ENCODE peak calls at places on chromosomes 2 and 18, in seven cellular contexts. X is activated CD4-positive, alpha-beta T cell treated with anti-CD3 and anti-CD28 coated beads, Interleukin-2, amount 10 ng/mL, durations not matched to agents 7 days and 5 days; P is esophagus squamous epithelium; E is stimulated activated CD8-positive, alpha-beta memory T cell treated with anti-CD3 and anti-CD28 coated beads, Interleukin-7, amount 100 ng/mL, for 1 hour; K is GM12878; J is GM12891; S is EL. D is an unnamed sample.

GRCh38 chr2:96146881-96147592 is 1.8 kb upstream of the DUSP2 start:
- DNase-seq in X (no peak), P (no peak), E (no peak), K (no peak), J (no peak), S (peak; percentile 47), D (no peak)

GRCh38 chr18:50240083-50240563 is 26.2 kb downstream of the CFAP53 start:
- DNase-seq in X (no peak), P (no peak), E (no peak), K (no peak), J (no peak), S (peak; percentile 1), D (no peak)

GRCh38 chr2:46954951-46955571 is 39.5 kb upstream of the MCFD2 start:
- DNase-seq in X (no peak), P (no peak), E (no peak), K (no peak), J (no peak), S (peak; percentile 97), D (peak; percentile 94)

GRCh38 chr2:211690736-211691135 is 847.9 kb downstream of the ERBB4 start:
- DNase-seq in X (no peak), P (no peak), E (no peak), K (no peak), J (no peak), S (no peak), D (no peak)

GRCh38 chr2:40421643-40422297 is 30.1 kb downstream of the SLC8A1 start:
- DNase-seq in X (no peak), P (no peak), E (no peak), K (no peak), J (no peak), S (no peak), D (no peak)

GRCh38 chr2:98637401-98638144 is 29.2 kb downstream of the UNC50 start:
- DNase-seq in X (peak; percentile 62), P (no peak), E (no peak), K (peak; percentile 67), J (peak; percentile 36), S (no peak), D (no peak)

GRCh38 chr2:229133155-229133772 is 137.8 kb downstream of the PID1 start:
- DNase-seq in X (no peak), P (no peak), E (no peak), K (no peak), J (no peak), S (peak; percentile 36), D (peak; percentile 45)

GRCh38 chr2:45585267-45585861 is 25.7 kb downstream of the SRBD1 start:
- DNase-seq in X (peak; percentile 41), P (no peak), E (no peak), K (no peak), J (no peak), S (peak; percentile 42), D (peak; percentile 57)

GRCh38 chr2:214019229-214019972 is 391.5 kb upstream of the VWC2L start:
- DNase-seq in X (no peak), P (no peak), E (no peak), K (no peak), J (no peak), S (peak; percentile 98), D (peak; percentile 93)

GRCh38 chr2:119598576-119598975 is 54.3 kb downstream of the CFAP221 start:
- DNase-seq in X (no peak), P (no peak), E (no peak), K (no peak), J (no peak), S (no peak), D (no peak)

GRCh38 chr2:33589444-33589843 is 9.7 kb downstream of the FAM98A start:
- DNase-seq in X (no peak), P (no peak), E (no peak), K (no peak), J (no peak), S (no peak), D (no peak)

GRCh38 chr2:158142165-158142564 is 40.5 kb downstream of the UPP2 start:
- DNase-seq in X (no peak), P (no peak), E (no peak), K (no peak), J (no peak), S (no peak), D (no peak)

GRCh38 chr2:42327125-42327524 is 33.9 kb downstream of the COX7A2L start:
- DNase-seq in X (no peak), P (no peak), E (no peak), K (no peak), J (no peak), S (no peak), D (no peak)

GRCh38 chr2:109683452-109683851 is 69.3 kb downstream of the SOWAHC start:
- DNase-seq in X (no peak), P (no peak), E (no peak), K (no peak), J (no peak), S (no peak), D (no peak)

GRCh38 chr2:36459725-36460137 is 104.2 kb downstream of the CRIM1 start:
- DNase-seq in X (no peak), P (no peak), E (no peak), K (no peak), J (no peak), S (peak; percentile 67), D (no peak)

GRCh38 chr2:216536725-216537124 is 38.1 kb downstream of the RPL37A start:
- DNase-seq in X (no peak), P (no peak), E (no peak), K (no peak), J (no peak), S (no peak), D (no peak)

GRCh38 chr2:65064728-65065552 is 8.7 kb downstream of the CEP68 start:
- DNase-seq in X (peak; percentile 64), P (peak; percentile 19), E (no peak), K (peak; percentile 86), J (peak; percentile 32), S (peak; percentile 83), D (peak; percentile 67)

GRCh38 chr18:9721893-9722515 is 13.9 kb downstream of the RAB31 start:
- DNase-seq in X (no peak), P (no peak), E (no peak), K (no peak), J (no peak), S (no peak), D (no peak)

GRCh38 chr2:65075605-65076344 is 19.6 kb downstream of the CEP68 start:
- DNase-seq in X (no peak), P (no peak), E (no peak), K (no peak), J (no peak), S (peak; percentile 23), D (peak; percentile 22)

GRCh38 chr2:220555961-220556360 is 928.5 kb downstream of the SLC4A3 start:
- DNase-seq in X (no peak), P (no peak), E (no peak), K (no peak), J (no peak), S (peak; percentile 54), D (no peak)

GRCh38 chr2:164620873-164621760 is at the start of gene GRB14:
- DNase-seq in X (no peak), P (no peak), E (no peak), K (no peak), J (no peak), S (peak; percentile 31), D (peak; percentile 56)

GRCh38 chr2:65514555-65515195 is 82.3 kb upstream of the SPRED2 start:
- DNase-seq in X (no peak), P (no peak), E (no peak), K (no peak), J (peak; percentile 41), S (peak; percentile 30), D (peak; percentile 56)

GRCh38 chr18:11946756-11947155 is 34.6 kb upstream of the IMPA2 start:
- DNase-seq in X (no peak), P (no peak), E (no peak), K (no peak), J (no peak), S (peak; percentile 55), D (no peak)

D was measured in AG20443.